ENCODE peak calls at places on chromosomes 7 and 10, in eight cellular contexts. One of them, this sample, is unnamed.

GRCh38 chr7:111329367-111330234 is 232.7 kb downstream of the IMMP2L start:
- DNase-seq in astrocyte of the cerebellum: no peak
- DNase-seq in M059J: peak; percentile 17
- DNase-seq in LoVo: no peak
- DNase-seq in AG04450: no peak
- DNase-seq in AG04449: no peak
- DNase-seq in GM12865: peak; percentile 21
- DNase-seq in activated CD4-positive, alpha-beta T cell treated with anti-CD3 and anti-CD28 coated beads, Interleukin-2, amount 50 U/mL, for 1 hour: no peak
- DNase-seq in this sample: no peak

GRCh38 chr10:128013626-128014025 is 106.7 kb downstream of the PTPRE start:
- DNase-seq in astrocyte of the cerebellum: no peak
- DNase-seq in M059J: no peak
- DNase-seq in LoVo: no peak
- DNase-seq in AG04450: no peak
- DNase-seq in AG04449: no peak
- DNase-seq in GM12865: peak; percentile 26
- DNase-seq in activated CD4-positive, alpha-beta T cell treated with anti-CD3 and anti-CD28 coated beads, Interleukin-2, amount 50 U/mL, for 1 hour: no peak
- DNase-seq in this sample: peak; percentile 53

GRCh38 chr7:70694357-70694908 is 437.5 kb upstream of the GALNT17 start:
- DNase-seq in astrocyte of the cerebellum: no peak
- DNase-seq in M059J: peak; percentile 48
- DNase-seq in LoVo: peak; percentile 61
- DNase-seq in AG04450: no peak
- DNase-seq in AG04449: no peak
- DNase-seq in GM12865: peak; percentile 69
- DNase-seq in activated CD4-positive, alpha-beta T cell treated with anti-CD3 and anti-CD28 coated beads, Interleukin-2, amount 50 U/mL, for 1 hour: no peak
- DNase-seq in this sample: peak; percentile 11

GRCh38 chr10:91891285-91892001 is 17.8 kb downstream of the FGFBP3 start:
- DNase-seq in astrocyte of the cerebellum: no peak
- DNase-seq in M059J: peak; percentile 82
- DNase-seq in LoVo: no peak
- DNase-seq in AG04450: no peak
- DNase-seq in AG04449: no peak
- DNase-seq in GM12865: no peak
- DNase-seq in activated CD4-positive, alpha-beta T cell treated with anti-CD3 and anti-CD28 coated beads, Interleukin-2, amount 50 U/mL, for 1 hour: no peak
- DNase-seq in this sample: no peak

GRCh38 chr10:104337527-104337984 is 709 bp downstream of the ITPRIP start:
- DNase-seq in astrocyte of the cerebellum: no peak
- DNase-seq in M059J: peak; percentile 50
- DNase-seq in LoVo: no peak
- DNase-seq in AG04450: no peak
- DNase-seq in AG04449: no peak
- DNase-seq in GM12865: peak; percentile 73
- DNase-seq in activated CD4-positive, alpha-beta T cell treated with anti-CD3 and anti-CD28 coated beads, Interleukin-2, amount 50 U/mL, for 1 hour: no peak
- DNase-seq in this sample: peak; percentile 54

GRCh38 chr10:26566525-26567348 is 128.6 kb downstream of the APBB1IP start:
- DNase-seq in astrocyte of the cerebellum: no peak
- DNase-seq in M059J: no peak
- DNase-seq in LoVo: no peak
- DNase-seq in AG04450: no peak
- DNase-seq in AG04449: no peak
- DNase-seq in GM12865: no peak
- DNase-seq in activated CD4-positive, alpha-beta T cell treated with anti-CD3 and anti-CD28 coated beads, Interleukin-2, amount 50 U/mL, for 1 hour: no peak
- DNase-seq in this sample: no peak

GRCh38 chr10:126434235-126434634 is 46.0 kb upstream of the ADAM12 start:
- DNase-seq in astrocyte of the cerebellum: no peak
- DNase-seq in M059J: no peak
- DNase-seq in LoVo: no peak
- DNase-seq in AG04450: no peak
- DNase-seq in AG04449: no peak
- DNase-seq in GM12865: no peak
- DNase-seq in activated CD4-positive, alpha-beta T cell treated with anti-CD3 and anti-CD28 coated beads, Interleukin-2, amount 50 U/mL, for 1 hour: no peak
- DNase-seq in this sample: no peak

GRCh38 chr7:31735991-31736982 is 49.3 kb downstream of the PPP1R17 start:
- DNase-seq in astrocyte of the cerebellum: peak; percentile 55
- DNase-seq in M059J: peak; percentile 64
- DNase-seq in LoVo: peak; percentile 68
- DNase-seq in AG04450: peak; percentile 11
- DNase-seq in AG04449: no peak
- DNase-seq in GM12865: peak; percentile 37
- DNase-seq in activated CD4-positive, alpha-beta T cell treated with anti-CD3 and anti-CD28 coated beads, Interleukin-2, amount 50 U/mL, for 1 hour: no peak
- DNase-seq in this sample: peak; percentile 63

GRCh38 chr10:8130973-8131911 is 76.8 kb downstream of the GATA3 start:
- DNase-seq in astrocyte of the cerebellum: peak; percentile 27
- DNase-seq in M059J: peak; percentile 88
- DNase-seq in LoVo: peak; percentile 24
- DNase-seq in AG04450: no peak
- DNase-seq in AG04449: no peak
- DNase-seq in GM12865: peak; percentile 83
- DNase-seq in activated CD4-positive, alpha-beta T cell treated with anti-CD3 and anti-CD28 coated beads, Interleukin-2, amount 50 U/mL, for 1 hour: no peak
- DNase-seq in this sample: no peak

GRCh38 chr10:31650010-31650409 is 278.6 kb downstream of the ARHGAP12 start:
- DNase-seq in astrocyte of the cerebellum: peak; percentile 93
- DNase-seq in M059J: peak; percentile 78
- DNase-seq in LoVo: peak; percentile 32
- DNase-seq in AG04450: peak; percentile 71
- DNase-seq in AG04449: peak; percentile 57
- DNase-seq in GM12865: no peak
- DNase-seq in activated CD4-positive, alpha-beta T cell treated with anti-CD3 and anti-CD28 coated beads, Interleukin-2, amount 50 U/mL, for 1 hour: no peak
- DNase-seq in this sample: peak; percentile 91

GRCh38 chr7:129955993-129956543 is 3.3 kb upstream of the UBE2H start:
- DNase-seq in astrocyte of the cerebellum: no peak
- DNase-seq in M059J: no peak
- DNase-seq in LoVo: no peak
- DNase-seq in AG04450: no peak
- DNase-seq in AG04449: no peak
- DNase-seq in GM12865: no peak
- DNase-seq in activated CD4-positive, alpha-beta T cell treated with anti-CD3 and anti-CD28 coated beads, Interleukin-2, amount 50 U/mL, for 1 hour: no peak
- DNase-seq in this sample: no peak

GRCh38 chr10:86079088-86079487 is 287.5 kb downstream of the GRID1 start:
- DNase-seq in astrocyte of the cerebellum: no peak
- DNase-seq in M059J: peak; percentile 38
- DNase-seq in LoVo: no peak
- DNase-seq in AG04450: no peak
- DNase-seq in AG04449: no peak
- DNase-seq in GM12865: no peak
- DNase-seq in activated CD4-positive, alpha-beta T cell treated with anti-CD3 and anti-CD28 coated beads, Interleukin-2, amount 50 U/mL, for 1 hour: no peak
- DNase-seq in this sample: no peak

This sample was measured in lung microvascular endothelial cell.